ENCODE peak calls at places on chromosomes 13 and 19, in ten cellular contexts. G is cardiac fibroblast, K is ascending aorta, R is tibial artery, S is HFF-Myc, U is uterus, Z is GM23338, M is fibroblast of lung, P is astrocyte of the spinal cord, O is IMR-90. F is an unnamed sample.
A peak's percentile ranks its signal among the peaks of the same experiment; 100 is the strongest.

GRCh38 chr19:13574933-13575332 is 68.7 kb upstream of the CACNA1A start:
- DNase-seq in S (no peak), M (no peak), U (no peak), G (no peak), O (peak; percentile 39), P (no peak), R (no peak), Z (peak; percentile 67), K (no peak), F (no peak)

GRCh38 chr13:51814825-51815650 is 11.1 kb upstream of the DHRS12 start:
- DNase-seq in O (peak; percentile 50), S (no peak), P (peak; percentile 43), M (peak; percentile 60), G (peak; percentile 73), R (peak; percentile 41), K (peak; percentile 76), Z (peak; percentile 89), U (peak; percentile 65), F (no peak)

GRCh38 chr13:105069106-105069505 is 1466.4 kb downstream of the EFNB2 start:
- DNase-seq in K (no peak), O (peak; percentile 32), U (no peak), Z (no peak), S (no peak), R (no peak), M (peak; percentile 31), P (no peak), G (no peak), F (no peak)

GRCh38 chr13:25827986-25828385 is 223.8 kb downstream of the SHISA2 start:
- DNase-seq in P (no peak), O (no peak), R (no peak), U (no peak), M (no peak), G (no peak), K (no peak), S (no peak), Z (no peak), F (no peak)

GRCh38 chr13:99656843-99657506 is 155.7 kb downstream of the TM9SF2 start:
- DNase-seq in M (no peak), K (no peak), Z (no peak), R (no peak), U (no peak), G (no peak), P (peak; percentile 16), S (no peak), O (no peak), F (no peak)

GRCh38 chr19:13983213-13983889 is 22.8 kb downstream of the RFX1 start:
- DNase-seq in M (no peak), U (no peak), R (no peak), P (no peak), G (no peak), S (no peak), K (no peak), Z (no peak), O (no peak), F (no peak)

GRCh38 chr13:44735806-44736205 is 159.7 kb upstream of the TSC22D1 start:
- DNase-seq in R (no peak), S (no peak), O (no peak), G (no peak), P (no peak), U (no peak), M (no peak), K (no peak), Z (no peak), F (no peak)

GRCh38 chr19:34220472-34221063 is 33.8 kb upstream of the GARRE1 start:
- DNase-seq in K (peak; percentile 82), G (peak; percentile 75), O (peak; percentile 53), R (peak; percentile 75), S (no peak), U (no peak), Z (peak; percentile 83), M (peak; percentile 70), P (peak; percentile 57), F (peak; percentile 71)

GRCh38 chr13:93775027-93775426 is 548.4 kb downstream of the GPC6 start:
- DNase-seq in G (no peak), R (no peak), Z (no peak), U (no peak), P (no peak), S (no peak), M (no peak), O (no peak), K (no peak), F (no peak)
- H3K4me3 ChIP-seq in G (no peak overlapping the region), R (no peak overlapping the region), Z (no peak overlapping the region), U (no peak overlapping the region), P (no peak overlapping the region), S (no peak overlapping the region), M (no peak overlapping the region), O (no peak overlapping the region), K (no peak overlapping the region), F (no peak overlapping the region)

GRCh38 chr13:113862191-113862765 is 1.6 kb downstream of the GAS6 start:
- DNase-seq in R (no peak), S (no peak), K (no peak), P (no peak), O (peak; percentile 36), U (peak; percentile 28), Z (no peak), G (no peak), M (peak; percentile 28), F (no peak)

GRCh38 chr13:113861433-113862030 is 2.3 kb downstream of the GAS6 start:
- DNase-seq in P (no peak), O (no peak), G (no peak), M (no peak), U (peak; percentile 20), R (no peak), S (no peak), K (no peak), Z (no peak), F (no peak)

GRCh38 chr13:113860051-113860471 is 3.8 kb downstream of the GAS6 start:
- DNase-seq in G (no peak), R (no peak), K (no peak), Z (peak; percentile 44), S (no peak), P (no peak), O (no peak), U (no peak), M (no peak), F (no peak)

GRCh38 chr13:113859311-113860050 is 4.4 kb downstream of the GAS6 start:
- DNase-seq in K (no peak), O (no peak), U (peak; percentile 14), S (no peak), G (no peak), P (no peak), R (no peak), Z (no peak), M (no peak), F (no peak)

GRCh38 chr13:113860579-113861432 is 3.1 kb downstream of the GAS6 start:
- DNase-seq in O (no peak), M (no peak), U (peak; percentile 60), K (no peak), P (no peak), G (peak; percentile 48), Z (peak; percentile 87), S (no peak), R (no peak), F (peak; percentile 60)
- H3K4me3 ChIP-seq in O (peak overlapping the region; percentile 93), M (no peak overlapping the region), U (no peak overlapping the region), K (peak overlapping the region; percentile 91), P (no peak overlapping the region), G (no peak overlapping the region), Z (peak overlapping the region; percentile 37), S (peak overlapping the region; percentile 77), R (no peak overlapping the region), F (no peak overlapping the region)

GRCh38 chr19:1284979-1285736 is 515 bp upstream of the EFNA2 start:
- DNase-seq in P (no peak), G (no peak), S (no peak), K (no peak), M (no peak), Z (peak; percentile 68), O (no peak), R (no peak), U (no peak), F (no peak)
- H3K4me3 ChIP-seq in P (no peak overlapping the region), G (no peak overlapping the region), S (no peak overlapping the region), K (no peak overlapping the region), M (no peak overlapping the region), Z (peak overlapping the region; percentile 60), O (no peak overlapping the region), R (no peak overlapping the region), U (no peak overlapping the region), F (peak overlapping the region; percentile 38)

DNA sequence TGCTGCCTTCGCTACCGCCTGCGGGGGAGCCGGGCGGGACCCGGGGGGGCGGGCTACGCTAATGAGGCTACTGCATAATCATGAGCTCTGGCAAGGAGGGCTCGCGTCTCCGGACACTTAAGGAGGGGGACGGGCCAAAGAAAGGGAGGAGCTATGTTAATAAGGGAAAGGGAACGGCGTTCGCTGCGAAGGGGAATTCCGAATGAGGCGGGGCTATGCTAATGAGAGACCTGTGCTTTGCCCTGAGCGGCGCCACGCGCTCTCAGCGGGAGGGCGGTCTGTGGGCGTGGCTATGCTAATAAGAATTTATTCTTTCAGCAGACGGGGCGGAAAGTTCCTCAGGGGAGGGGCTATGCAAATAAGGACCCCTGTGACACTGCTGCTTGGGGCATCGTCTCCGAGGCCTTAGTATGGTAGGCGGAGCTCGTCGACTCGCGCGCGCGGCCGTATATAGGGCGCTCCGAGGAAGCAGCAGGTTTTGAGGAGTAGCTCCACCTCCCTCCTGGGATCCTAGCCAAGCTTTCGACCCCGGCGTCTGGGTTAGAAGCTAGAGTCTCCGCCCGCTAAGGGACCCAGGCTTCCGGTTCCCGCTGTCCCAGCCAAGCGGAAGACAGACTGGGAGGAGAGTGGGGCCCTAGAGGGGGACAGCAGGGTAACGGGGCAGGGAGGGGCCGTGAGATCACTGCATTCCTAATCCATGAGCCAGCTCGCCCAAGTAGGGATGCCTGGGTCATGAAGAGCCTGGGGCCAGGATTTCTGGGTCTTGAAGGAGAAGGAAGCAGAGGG is at the start of gene RRAS:
- DNase-seq in Z (peak; percentile 100), R (peak; percentile 100), U (peak; percentile 99), S (peak; percentile 99), P (peak; percentile 100), K (peak; percentile 100), M (peak; percentile 100), G (peak; percentile 100), O (peak; percentile 100), F (peak; percentile 100)
- H3K4me3 ChIP-seq in Z (peak within 1 kb of the TSS; percentile 70), R (peak within 1 kb of the TSS; percentile 92), U (peak within 1 kb of the TSS; percentile 91), S (peak within 1 kb of the TSS; percentile 99), P (peak within 1 kb of the TSS; percentile 77), K (peak within 1 kb of the TSS; percentile 87), M (peak within 1 kb of the TSS; percentile 60), G (peak within 1 kb of the TSS; percentile 75), O (peak within 1 kb of the TSS; percentile 65), F (peak within 1 kb of the TSS; percentile 73)

DNA sequence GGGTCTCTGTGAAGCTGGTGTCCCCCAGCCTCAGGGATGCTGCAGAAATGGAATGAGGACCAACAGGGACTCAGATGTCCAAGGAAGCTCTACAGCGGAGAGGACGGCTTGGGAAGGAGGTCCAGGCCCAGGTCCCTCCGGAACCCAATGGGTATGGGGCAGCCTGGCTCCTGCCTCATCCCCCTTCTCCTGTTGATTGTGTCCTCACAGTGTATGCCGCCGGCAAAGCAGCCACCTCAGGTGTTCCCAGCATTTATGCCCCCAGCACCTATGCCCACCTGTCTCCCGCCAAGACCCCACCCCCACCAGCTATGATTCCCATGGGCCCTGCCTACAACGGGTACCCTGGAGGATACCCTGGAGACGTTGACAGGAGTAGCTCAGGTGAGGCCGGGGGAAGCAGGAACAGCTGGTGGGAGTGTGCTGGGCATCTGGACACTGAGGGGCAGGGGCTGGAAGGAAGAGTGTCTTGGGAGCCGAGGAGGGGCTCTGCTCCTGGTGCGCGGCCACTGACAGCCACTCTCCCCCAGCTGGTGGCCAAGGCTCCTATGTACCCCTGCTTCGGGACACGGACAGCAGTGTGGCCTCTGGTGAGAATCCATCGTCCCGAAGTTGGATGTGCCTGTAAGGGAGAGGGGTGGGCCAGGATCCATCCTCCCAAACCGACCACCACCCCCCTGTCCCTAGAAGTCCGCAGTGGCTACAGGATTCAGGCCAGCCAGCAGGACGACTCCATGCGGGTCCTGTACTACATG is 2.4 kb upstream of the USF2 start:
- DNase-seq in R (no peak), U (peak; percentile 18), P (no peak), K (peak; percentile 60), O (no peak), M (no peak), S (no peak), G (no peak), Z (no peak), F (peak; percentile 61)
- H3K4me3 ChIP-seq in R (peak overlapping the region; percentile 74), U (peak overlapping the region; percentile 74), P (peak overlapping the region; percentile 87), K (peak overlapping the region; percentile 86), O (no peak overlapping the region), M (peak overlapping the region; percentile 83), S (peak overlapping the region; percentile 81), G (peak overlapping the region; percentile 81), Z (peak overlapping the region; percentile 79), F (no peak overlapping the region)